ENCODE peak calls at places on chromosomes 1 and 21, in ten cellular contexts. H, W, E, P, R, I, V, S, D and F are unnamed samples.

GRCh38 chr1:228241259-228241658 is 33.4 kb downstream of the OBSCN start:
- DNase-seq in S (no peak), I (no peak), W (no peak), D (no peak), R (no peak), H (no peak), E (no peak), V (no peak), P (no peak), F (no peak)

GRCh38 chr1:56712150-56712549 is 67.0 kb downstream of the PRKAA2 start:
- DNase-seq in S (no peak), H (no peak), V (no peak), D (no peak), P (no peak), W (no peak), E (no peak), I (no peak), R (no peak), F (no peak)

GRCh38 chr1:234734864-234735263 is 124.9 kb upstream of the IRF2BP2 start:
- DNase-seq in D (no peak), S (no peak), R (no peak), E (no peak), I (no peak), W (no peak), V (no peak), P (no peak), H (no peak), F (no peak)

GRCh38 chr1:181459067-181459466 is 24.2 kb upstream of the CACNA1E start:
- DNase-seq in P (no peak), R (no peak), I (no peak), E (no peak), D (no peak), W (no peak), H (no peak), V (no peak), S (no peak), F (no peak)

GRCh38 chr1:22780696-22781095 is 70.1 kb downstream of the EPHB2 start:
- DNase-seq in H (no peak), S (no peak), R (no peak), P (no peak), D (peak; percentile 84), I (no peak), E (no peak), V (peak; percentile 15), W (no peak), F (no peak)

GRCh38 chr1:154456631-154457030 is 45.4 kb upstream of the TDRD10 start:
- DNase-seq in E (peak; percentile 24), S (no peak), I (no peak), W (no peak), V (no peak), P (no peak), H (no peak), R (no peak), D (no peak), F (no peak)

GRCh38 chr1:54768093-54768492 is 3.8 kb upstream of the PARS2 start:
- DNase-seq in V (no peak), I (no peak), P (no peak), D (no peak), S (no peak), H (no peak), W (no peak), E (no peak), R (no peak), F (no peak)

GRCh38 chr1:115827452-115827851 is 13.5 kb downstream of the NHLH2 start:
- DNase-seq in V (no peak), S (no peak), R (no peak), H (no peak), D (no peak), I (no peak), W (no peak), P (no peak), E (no peak), F (no peak)

GRCh38 chr1:101188311-101188710 is 48.5 kb upstream of the S1PR1 start:
- DNase-seq in I (no peak), V (no peak), E (no peak), H (no peak), D (no peak), S (no peak), R (no peak), P (no peak), W (peak; percentile 26), F (no peak)

GRCh38 chr21:38159355-38159754 is 97.4 kb upstream of the KCNJ15 start:
- DNase-seq in I (peak; percentile 46), R (no peak), S (peak; percentile 65), H (peak; percentile 44), D (peak; percentile 71), V (peak; percentile 47), W (peak; percentile 70), E (peak; percentile 72), P (no peak), F (peak; percentile 47)